ENCODE peak calls at places on chromosomes 6 and 20, in five cellular contexts. One of them, this sample, is unnamed. For H3K36me3, the result is how much of the 10 kb centered on the place peaks cover.

GRCh38 chr6:154814063-154814462 is 80.8 kb downstream of the SCAF8 start:
- DNase-seq in MM.1S: no peak
- DNase-seq in fibroblast of lung: no peak
- DNase-seq in adipocyte: no peak
- DNase-seq in neural progenitor cell: no peak
- DNase-seq in this sample: no peak

GRCh38 chr6:25756382-25757354 is 2.1 kb downstream of the SLC17A4 start:
- DNase-seq in MM.1S: no peak
- DNase-seq in fibroblast of lung: no peak
- DNase-seq in adipocyte: no peak
- DNase-seq in neural progenitor cell: no peak
- DNase-seq in this sample: no peak

GRCh38 chr20:56249244-56249955 is 868 bp downstream of the MC3R start:
- DNase-seq in MM.1S: peak
- DNase-seq in fibroblast of lung: no peak
- DNase-seq in adipocyte: no peak
- DNase-seq in neural progenitor cell: peak
- DNase-seq in this sample: no peak

GRCh38 chr6:115932481-115932880 is 128.2 kb downstream of the FRK start:
- DNase-seq in MM.1S: no peak
- DNase-seq in fibroblast of lung: peak
- DNase-seq in adipocyte: no peak
- DNase-seq in neural progenitor cell: no peak
- DNase-seq in this sample: no peak

GRCh38 chr20:10915815-10916214 is 242.0 kb upstream of the JAG1 start:
- DNase-seq in MM.1S: no peak
- DNase-seq in fibroblast of lung: no peak
- DNase-seq in adipocyte: no peak
- DNase-seq in neural progenitor cell: no peak
- DNase-seq in this sample: no peak

GRCh38 chr6:11972270-11972669 is 39.8 kb upstream of the HIVEP1 start:
- DNase-seq in MM.1S: no peak
- DNase-seq in fibroblast of lung: no peak
- DNase-seq in adipocyte: no peak
- DNase-seq in neural progenitor cell: no peak
- DNase-seq in this sample: no peak

GRCh38 chr20:51890003-51890402 is 87.7 kb upstream of the SALL4 start:
- DNase-seq in MM.1S: no peak
- DNase-seq in fibroblast of lung: no peak
- DNase-seq in adipocyte: no peak
- DNase-seq in neural progenitor cell: no peak
- DNase-seq in this sample: no peak

GRCh38 chr20:5524886-5525285 is 208.1 kb upstream of the PROKR2 start:
- DNase-seq in MM.1S: no peak
- DNase-seq in fibroblast of lung: no peak
- DNase-seq in adipocyte: no peak
- DNase-seq in neural progenitor cell: no peak
- DNase-seq in this sample: no peak

GRCh38 chr6:18820725-18821124 is 433.6 kb downstream of the RNF144B start:
- DNase-seq in MM.1S: no peak
- DNase-seq in fibroblast of lung: no peak
- DNase-seq in adipocyte: no peak
- DNase-seq in neural progenitor cell: no peak
- DNase-seq in this sample: no peak

GRCh38 chr6:142846459-142846831 is 98.5 kb downstream of the HIVEP2 start:
- DNase-seq in MM.1S: no peak
- DNase-seq in fibroblast of lung: peak
- DNase-seq in adipocyte: peak
- DNase-seq in neural progenitor cell: no peak
- DNase-seq in this sample: no peak

GRCh38 chr6:50862172-50862571 is 43.5 kb downstream of the TFAP2B start:
- DNase-seq in MM.1S: no peak
- DNase-seq in fibroblast of lung: no peak
- DNase-seq in adipocyte: no peak
- DNase-seq in neural progenitor cell: peak
- DNase-seq in this sample: no peak

GRCh38 chr6:42340516-42340915 is 111.2 kb downstream of the TRERF1 start:
- DNase-seq in MM.1S: no peak
- DNase-seq in fibroblast of lung: no peak
- DNase-seq in adipocyte: no peak
- DNase-seq in neural progenitor cell: no peak
- DNase-seq in this sample: no peak

GRCh38 chr6:14354919-14355572 is 237.5 kb downstream of the CD83 start:
- DNase-seq in MM.1S: no peak
- DNase-seq in fibroblast of lung: peak
- DNase-seq in adipocyte: peak
- DNase-seq in neural progenitor cell: no peak
- DNase-seq in this sample: peak

GRCh38 chr6:115896538-115897129 is 164.1 kb downstream of the FRK start:
- DNase-seq in MM.1S: peak
- DNase-seq in fibroblast of lung: peak
- DNase-seq in adipocyte: peak
- DNase-seq in neural progenitor cell: peak
- DNase-seq in this sample: no peak

GRCh38 chr6:135096403-135097130 is 41.9 kb upstream of the HBS1L start:
- DNase-seq in MM.1S: no peak
- DNase-seq in fibroblast of lung: no peak
- DNase-seq in adipocyte: no peak
- DNase-seq in neural progenitor cell: no peak
- DNase-seq in this sample: no peak

GRCh38 chr6:34144581-34145160 is 1.2 kb downstream of the GRM4 start:
- DNase-seq in MM.1S: no peak
- DNase-seq in fibroblast of lung: no peak
- DNase-seq in adipocyte: peak
- DNase-seq in neural progenitor cell: peak
- DNase-seq in this sample: no peak

GRCh38 chr6:142774292-142774691 is 170.7 kb downstream of the HIVEP2 start:
- DNase-seq in MM.1S: no peak
- DNase-seq in fibroblast of lung: no peak
- DNase-seq in adipocyte: no peak
- DNase-seq in neural progenitor cell: no peak
- DNase-seq in this sample: no peak

GRCh38 chr6:132404736-132405135 is 3.5 kb upstream of the MOXD1 start:
- DNase-seq in MM.1S: no peak
- DNase-seq in fibroblast of lung: no peak
- DNase-seq in adipocyte: no peak
- DNase-seq in neural progenitor cell: no peak
- DNase-seq in this sample: no peak

GRCh38 chr6:137415127-137415833 is 78.9 kb downstream of the OLIG3 start:
- DNase-seq in MM.1S: peak
- DNase-seq in fibroblast of lung: peak
- DNase-seq in adipocyte: peak
- DNase-seq in neural progenitor cell: peak
- DNase-seq in this sample: no peak

GRCh38 chr20:16803965-16804792 is 56.0 kb downstream of the OTOR start:
- DNase-seq in MM.1S: peak
- DNase-seq in fibroblast of lung: peak
- DNase-seq in adipocyte: peak
- DNase-seq in neural progenitor cell: peak
- DNase-seq in this sample: peak

GRCh38 chr20:22585786-22586493 is 1.6 kb upstream of the FOXA2 start:
- DNase-seq in MM.1S: no peak
- DNase-seq in fibroblast of lung: no peak
- DNase-seq in adipocyte: no peak
- DNase-seq in neural progenitor cell: no peak
- DNase-seq in this sample: no peak

GRCh38 chr20:63497138-63497945 is 1.5 kb downstream of the EEF1A2 start:
- DNase-seq in MM.1S: no peak
- DNase-seq in fibroblast of lung: no peak
- DNase-seq in adipocyte: no peak
- DNase-seq in neural progenitor cell: no peak
- DNase-seq in this sample: no peak

GRCh38 chr20:37228111-37228510 is 33.5 kb downstream of the GHRH start:
- DNase-seq in MM.1S: no peak
- DNase-seq in fibroblast of lung: no peak
- DNase-seq in adipocyte: no peak
- DNase-seq in neural progenitor cell: no peak
- DNase-seq in this sample: no peak
- H3K9ac ChIP-seq in MM.1S: no peak
- H3K9ac ChIP-seq in fibroblast of lung: no peak
- H3K9ac ChIP-seq in adipocyte: no peak
- H3K9ac ChIP-seq in neural progenitor cell: no peak
- H3K9ac ChIP-seq in this sample: no peak

GRCh38 chr20:38548356-38549083 is 32.5 kb upstream of the ADIG start:
- DNase-seq in MM.1S: no peak
- DNase-seq in fibroblast of lung: no peak
- DNase-seq in adipocyte: no peak
- DNase-seq in neural progenitor cell: no peak
- DNase-seq in this sample: no peak
- H3K36me3 ChIP-seq in MM.1S: under half
- H3K36me3 ChIP-seq in fibroblast of lung: under half
- H3K36me3 ChIP-seq in adipocyte: half or more
- H3K36me3 ChIP-seq in neural progenitor cell: under half
- H3K36me3 ChIP-seq in this sample: half or more

GRCh38 chr20:3663858-3664257 is 659 bp upstream of the GFRA4 start:
- DNase-seq in MM.1S: no peak
- DNase-seq in fibroblast of lung: no peak
- DNase-seq in adipocyte: no peak
- DNase-seq in neural progenitor cell: no peak
- DNase-seq in this sample: no peak

GRCh38 chr20:3670945-3671344 is 7.7 kb upstream of the GFRA4 start:
- DNase-seq in MM.1S: no peak
- DNase-seq in fibroblast of lung: no peak
- DNase-seq in adipocyte: no peak
- DNase-seq in neural progenitor cell: no peak
- DNase-seq in this sample: no peak

GRCh38 chr20:3669710-3670367 is 6.6 kb upstream of the GFRA4 start:
- DNase-seq in MM.1S: no peak
- DNase-seq in fibroblast of lung: no peak
- DNase-seq in adipocyte: no peak
- DNase-seq in neural progenitor cell: no peak
- DNase-seq in this sample: no peak

GRCh38 chr20:3670511-3670910 is 7.3 kb upstream of the GFRA4 start:
- DNase-seq in MM.1S: no peak
- DNase-seq in fibroblast of lung: no peak
- DNase-seq in adipocyte: peak
- DNase-seq in neural progenitor cell: peak
- DNase-seq in this sample: no peak

GRCh38 chr20:3667434-3668037 is 4.3 kb upstream of the GFRA4 start:
- DNase-seq in MM.1S: no peak
- DNase-seq in fibroblast of lung: no peak
- DNase-seq in adipocyte: no peak
- DNase-seq in neural progenitor cell: no peak
- DNase-seq in this sample: no peak
- H3K9ac ChIP-seq in MM.1S: no peak
- H3K9ac ChIP-seq in fibroblast of lung: no peak
- H3K9ac ChIP-seq in adipocyte: no peak
- H3K9ac ChIP-seq in neural progenitor cell: no peak
- H3K9ac ChIP-seq in this sample: no peak

GRCh38 chr20:50583422-50584150 is 73.4 kb downstream of the PTPN1 start:
- DNase-seq in MM.1S: no peak
- DNase-seq in fibroblast of lung: no peak
- DNase-seq in adipocyte: no peak
- DNase-seq in neural progenitor cell: no peak
- DNase-seq in this sample: no peak

GRCh38 chr20:50582092-50582491 is 71.9 kb downstream of the PTPN1 start:
- DNase-seq in MM.1S: no peak
- DNase-seq in fibroblast of lung: no peak
- DNase-seq in adipocyte: no peak
- DNase-seq in neural progenitor cell: no peak
- DNase-seq in this sample: no peak

GRCh38 chr20:50580842-50581544 is 70.8 kb downstream of the PTPN1 start:
- DNase-seq in MM.1S: no peak
- DNase-seq in fibroblast of lung: no peak
- DNase-seq in adipocyte: no peak
- DNase-seq in neural progenitor cell: no peak
- DNase-seq in this sample: no peak

GRCh38 chr20:50584687-50585086 is 74.5 kb downstream of the PTPN1 start:
- DNase-seq in MM.1S: no peak
- DNase-seq in fibroblast of lung: no peak
- DNase-seq in adipocyte: peak
- DNase-seq in neural progenitor cell: no peak
- DNase-seq in this sample: no peak

DNA sequence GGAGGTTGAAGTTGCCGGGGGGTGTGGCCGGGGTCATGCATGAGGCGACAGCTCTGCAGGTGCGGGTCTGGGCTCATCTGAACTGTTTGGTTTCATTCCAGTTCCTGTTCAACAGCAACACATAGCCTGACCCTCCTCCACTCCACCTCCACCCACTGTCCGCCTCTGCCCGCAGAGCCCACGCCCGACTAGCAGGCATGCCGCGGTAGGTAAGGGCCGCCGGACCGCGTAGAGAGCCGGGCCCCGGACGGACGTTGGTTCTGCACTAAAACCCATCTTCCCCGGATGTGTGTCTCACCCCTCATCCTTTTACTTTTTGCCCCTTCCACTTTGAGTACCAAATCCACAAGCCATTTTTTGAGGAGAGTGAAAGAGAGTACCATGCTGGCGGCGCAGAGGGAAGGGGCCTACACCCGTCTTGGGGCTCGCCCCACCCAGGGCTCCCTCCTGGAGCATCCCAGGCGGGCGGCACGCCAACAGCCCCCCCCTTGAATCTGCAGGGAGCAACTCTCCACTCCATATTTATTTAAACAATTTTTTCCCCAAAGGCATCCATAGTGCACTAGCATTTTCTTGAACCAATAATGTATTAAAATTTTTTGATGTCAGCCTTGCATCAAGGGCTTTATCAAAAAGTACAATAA is 72.5 kb downstream of the PTPN1 start:
- DNase-seq in MM.1S: no peak
- DNase-seq in fibroblast of lung: no peak
- DNase-seq in adipocyte: no peak
- DNase-seq in neural progenitor cell: no peak
- DNase-seq in this sample: no peak
- H3K36me3 ChIP-seq in MM.1S: under half
- H3K36me3 ChIP-seq in fibroblast of lung: under half
- H3K36me3 ChIP-seq in adipocyte: half or more
- H3K36me3 ChIP-seq in neural progenitor cell: under half
- H3K36me3 ChIP-seq in this sample: half or more